ENCODE peak calls at places on chromosomes 6 and 20, in ten cellular contexts. One of them, this sample, is unnamed. For H3K4me1, the result is how much of the 10 kb centered on the place peaks cover.

GRCh38 chr20:29878281-29878741 is 1379.2 kb upstream of the DEFB115 start:
- DNase-seq in GM23248: peak
- DNase-seq in MM.1S: no peak
- DNase-seq in heart right ventricle: no peak
- DNase-seq in CD8-positive, alpha-beta memory T cell: no peak
- DNase-seq in SJSA1: no peak
- DNase-seq in SK-N-SH: peak
- DNase-seq in ascending aorta: no peak
- DNase-seq in right lobe of liver: peak
- DNase-seq in naive thymus-derived CD4-positive, alpha-beta T cell: no peak
- DNase-seq in this sample: no peak

GRCh38 chr6:43716099-43716498 is 28.5 kb upstream of the MRPS18A start:
- DNase-seq in GM23248: no peak
- DNase-seq in MM.1S: no peak
- DNase-seq in heart right ventricle: no peak
- DNase-seq in CD8-positive, alpha-beta memory T cell: no peak
- DNase-seq in SJSA1: no peak
- DNase-seq in SK-N-SH: peak
- DNase-seq in ascending aorta: no peak
- DNase-seq in right lobe of liver: no peak
- DNase-seq in naive thymus-derived CD4-positive, alpha-beta T cell: no peak
- DNase-seq in this sample: no peak

GRCh38 chr6:121657972-121658371 is 222.5 kb downstream of the GJA1 start:
- DNase-seq in GM23248: no peak
- DNase-seq in MM.1S: no peak
- DNase-seq in heart right ventricle: no peak
- DNase-seq in CD8-positive, alpha-beta memory T cell: no peak
- DNase-seq in SJSA1: no peak
- DNase-seq in SK-N-SH: no peak
- DNase-seq in ascending aorta: no peak
- DNase-seq in right lobe of liver: no peak
- DNase-seq in naive thymus-derived CD4-positive, alpha-beta T cell: no peak
- DNase-seq in this sample: no peak

GRCh38 chr6:73823046-73823735 is 127.2 kb downstream of the CD109 start:
- DNase-seq in GM23248: no peak
- DNase-seq in MM.1S: no peak
- DNase-seq in heart right ventricle: no peak
- DNase-seq in CD8-positive, alpha-beta memory T cell: no peak
- DNase-seq in SJSA1: no peak
- DNase-seq in SK-N-SH: no peak
- DNase-seq in ascending aorta: no peak
- DNase-seq in right lobe of liver: no peak
- DNase-seq in naive thymus-derived CD4-positive, alpha-beta T cell: no peak
- DNase-seq in this sample: no peak

GRCh38 chr20:41618807-41619294 is 674 bp upstream of the CHD6 start:
- DNase-seq in GM23248: peak
- DNase-seq in MM.1S: no peak
- DNase-seq in heart right ventricle: no peak
- DNase-seq in CD8-positive, alpha-beta memory T cell: no peak
- DNase-seq in SJSA1: no peak
- DNase-seq in SK-N-SH: no peak
- DNase-seq in ascending aorta: no peak
- DNase-seq in right lobe of liver: no peak
- DNase-seq in naive thymus-derived CD4-positive, alpha-beta T cell: no peak
- DNase-seq in this sample: no peak

GRCh38 chr20:53557157-53557556 is 36.5 kb downstream of the ZNF217 start:
- DNase-seq in GM23248: no peak
- DNase-seq in MM.1S: no peak
- DNase-seq in heart right ventricle: no peak
- DNase-seq in CD8-positive, alpha-beta memory T cell: no peak
- DNase-seq in SJSA1: no peak
- DNase-seq in SK-N-SH: no peak
- DNase-seq in ascending aorta: no peak
- DNase-seq in right lobe of liver: no peak
- DNase-seq in naive thymus-derived CD4-positive, alpha-beta T cell: no peak
- DNase-seq in this sample: no peak

GRCh38 chr6:32662099-32662498 is 4.4 kb downstream of the HLA-DQB1 start:
- DNase-seq in GM23248: no peak
- DNase-seq in MM.1S: no peak
- DNase-seq in heart right ventricle: no peak
- DNase-seq in CD8-positive, alpha-beta memory T cell: no peak
- DNase-seq in SJSA1: no peak
- DNase-seq in SK-N-SH: no peak
- DNase-seq in ascending aorta: no peak
- DNase-seq in right lobe of liver: no peak
- DNase-seq in naive thymus-derived CD4-positive, alpha-beta T cell: no peak
- DNase-seq in this sample: no peak

GRCh38 chr6:41371461-41371991 is 36.1 kb downstream of the NCR2 start:
- DNase-seq in GM23248: peak
- DNase-seq in MM.1S: no peak
- DNase-seq in heart right ventricle: peak
- DNase-seq in CD8-positive, alpha-beta memory T cell: no peak
- DNase-seq in SJSA1: no peak
- DNase-seq in SK-N-SH: peak
- DNase-seq in ascending aorta: no peak
- DNase-seq in right lobe of liver: no peak
- DNase-seq in naive thymus-derived CD4-positive, alpha-beta T cell: no peak
- DNase-seq in this sample: no peak

GRCh38 chr6:3291987-3292386 is 33.2 kb downstream of the PSMG4 start:
- DNase-seq in GM23248: no peak
- DNase-seq in MM.1S: no peak
- DNase-seq in heart right ventricle: no peak
- DNase-seq in CD8-positive, alpha-beta memory T cell: no peak
- DNase-seq in SJSA1: no peak
- DNase-seq in SK-N-SH: no peak
- DNase-seq in ascending aorta: no peak
- DNase-seq in right lobe of liver: peak
- DNase-seq in naive thymus-derived CD4-positive, alpha-beta T cell: no peak
- DNase-seq in this sample: no peak

GRCh38 chr6:3710403-3710802 is 41.1 kb downstream of the PXDC1 start:
- DNase-seq in GM23248: no peak
- DNase-seq in MM.1S: no peak
- DNase-seq in heart right ventricle: no peak
- DNase-seq in CD8-positive, alpha-beta memory T cell: no peak
- DNase-seq in SJSA1: no peak
- DNase-seq in SK-N-SH: no peak
- DNase-seq in ascending aorta: no peak
- DNase-seq in right lobe of liver: no peak
- DNase-seq in naive thymus-derived CD4-positive, alpha-beta T cell: no peak
- DNase-seq in this sample: no peak

GRCh38 chr6:142384455-142385332 is 82.9 kb downstream of the ADGRG6 start:
- DNase-seq in GM23248: peak
- DNase-seq in MM.1S: no peak
- DNase-seq in heart right ventricle: no peak
- DNase-seq in CD8-positive, alpha-beta memory T cell: no peak
- DNase-seq in SJSA1: no peak
- DNase-seq in SK-N-SH: no peak
- DNase-seq in ascending aorta: no peak
- DNase-seq in right lobe of liver: no peak
- DNase-seq in naive thymus-derived CD4-positive, alpha-beta T cell: no peak
- DNase-seq in this sample: no peak

GRCh38 chr6:168162366-168162765 is 83.4 kb upstream of the FRMD1 start:
- DNase-seq in GM23248: no peak
- DNase-seq in MM.1S: no peak
- DNase-seq in heart right ventricle: no peak
- DNase-seq in CD8-positive, alpha-beta memory T cell: no peak
- DNase-seq in SJSA1: no peak
- DNase-seq in SK-N-SH: no peak
- DNase-seq in ascending aorta: no peak
- DNase-seq in right lobe of liver: no peak
- DNase-seq in naive thymus-derived CD4-positive, alpha-beta T cell: no peak
- DNase-seq in this sample: no peak

GRCh38 chr6:54041239-54041638 is 70.0 kb upstream of the MLIP start:
- DNase-seq in GM23248: no peak
- DNase-seq in MM.1S: no peak
- DNase-seq in heart right ventricle: no peak
- DNase-seq in CD8-positive, alpha-beta memory T cell: no peak
- DNase-seq in SJSA1: no peak
- DNase-seq in SK-N-SH: no peak
- DNase-seq in ascending aorta: no peak
- DNase-seq in right lobe of liver: no peak
- DNase-seq in naive thymus-derived CD4-positive, alpha-beta T cell: no peak
- DNase-seq in this sample: no peak

GRCh38 chr20:51014797-51015722 is 7.8 kb downstream of the KCNG1 start:
- DNase-seq in GM23248: peak
- DNase-seq in MM.1S: no peak
- DNase-seq in heart right ventricle: peak
- DNase-seq in CD8-positive, alpha-beta memory T cell: no peak
- DNase-seq in SJSA1: peak
- DNase-seq in SK-N-SH: peak
- DNase-seq in ascending aorta: no peak
- DNase-seq in right lobe of liver: no peak
- DNase-seq in naive thymus-derived CD4-positive, alpha-beta T cell: no peak
- DNase-seq in this sample: no peak

GRCh38 chr6:156876302-156876701 is 99.1 kb downstream of the ARID1B start:
- DNase-seq in GM23248: no peak
- DNase-seq in MM.1S: no peak
- DNase-seq in heart right ventricle: no peak
- DNase-seq in CD8-positive, alpha-beta memory T cell: no peak
- DNase-seq in SJSA1: no peak
- DNase-seq in SK-N-SH: peak
- DNase-seq in ascending aorta: no peak
- DNase-seq in right lobe of liver: no peak
- DNase-seq in naive thymus-derived CD4-positive, alpha-beta T cell: no peak
- DNase-seq in this sample: no peak

GRCh38 chr6:39495640-39496039 is 173.1 kb upstream of the KCNK16 start:
- DNase-seq in GM23248: no peak
- DNase-seq in MM.1S: no peak
- DNase-seq in heart right ventricle: no peak
- DNase-seq in CD8-positive, alpha-beta memory T cell: no peak
- DNase-seq in SJSA1: no peak
- DNase-seq in SK-N-SH: no peak
- DNase-seq in ascending aorta: no peak
- DNase-seq in right lobe of liver: no peak
- DNase-seq in naive thymus-derived CD4-positive, alpha-beta T cell: no peak
- DNase-seq in this sample: no peak

GRCh38 chr6:13472099-13472498 is 15.3 kb downstream of the GFOD1 start:
- DNase-seq in GM23248: no peak
- DNase-seq in MM.1S: no peak
- DNase-seq in heart right ventricle: no peak
- DNase-seq in CD8-positive, alpha-beta memory T cell: no peak
- DNase-seq in SJSA1: no peak
- DNase-seq in SK-N-SH: no peak
- DNase-seq in ascending aorta: no peak
- DNase-seq in right lobe of liver: no peak
- DNase-seq in naive thymus-derived CD4-positive, alpha-beta T cell: no peak
- DNase-seq in this sample: no peak

GRCh38 chr6:47595785-47596184 is 102.6 kb upstream of the ADGRF4 start:
- DNase-seq in GM23248: no peak
- DNase-seq in MM.1S: no peak
- DNase-seq in heart right ventricle: no peak
- DNase-seq in CD8-positive, alpha-beta memory T cell: no peak
- DNase-seq in SJSA1: no peak
- DNase-seq in SK-N-SH: no peak
- DNase-seq in ascending aorta: no peak
- DNase-seq in right lobe of liver: no peak
- DNase-seq in naive thymus-derived CD4-positive, alpha-beta T cell: no peak
- DNase-seq in this sample: no peak

GRCh38 chr6:109760208-109760607 is 69.1 kb downstream of the FIG4 start:
- DNase-seq in GM23248: no peak
- DNase-seq in MM.1S: no peak
- DNase-seq in heart right ventricle: no peak
- DNase-seq in CD8-positive, alpha-beta memory T cell: no peak
- DNase-seq in SJSA1: no peak
- DNase-seq in SK-N-SH: no peak
- DNase-seq in ascending aorta: no peak
- DNase-seq in right lobe of liver: no peak
- DNase-seq in naive thymus-derived CD4-positive, alpha-beta T cell: no peak
- DNase-seq in this sample: no peak

GRCh38 chr6:89934685-89935366 is 40.6 kb downstream of the GJA10 start:
- DNase-seq in GM23248: no peak
- DNase-seq in MM.1S: no peak
- DNase-seq in heart right ventricle: no peak
- DNase-seq in CD8-positive, alpha-beta memory T cell: no peak
- DNase-seq in SJSA1: no peak
- DNase-seq in SK-N-SH: peak
- DNase-seq in ascending aorta: no peak
- DNase-seq in right lobe of liver: no peak
- DNase-seq in naive thymus-derived CD4-positive, alpha-beta T cell: no peak
- DNase-seq in this sample: no peak

GRCh38 chr6:143405381-143406154 is 44.9 kb downstream of the ADAT2 start:
- DNase-seq in GM23248: peak
- DNase-seq in MM.1S: no peak
- DNase-seq in heart right ventricle: no peak
- DNase-seq in CD8-positive, alpha-beta memory T cell: no peak
- DNase-seq in SJSA1: no peak
- DNase-seq in SK-N-SH: no peak
- DNase-seq in ascending aorta: no peak
- DNase-seq in right lobe of liver: no peak
- DNase-seq in naive thymus-derived CD4-positive, alpha-beta T cell: no peak
- DNase-seq in this sample: no peak

GRCh38 chr20:34109442-34109841 is 2.6 kb downstream of the EIF2S2 start:
- DNase-seq in GM23248: no peak
- DNase-seq in MM.1S: no peak
- DNase-seq in heart right ventricle: no peak
- DNase-seq in CD8-positive, alpha-beta memory T cell: no peak
- DNase-seq in SJSA1: no peak
- DNase-seq in SK-N-SH: no peak
- DNase-seq in ascending aorta: no peak
- DNase-seq in right lobe of liver: no peak
- DNase-seq in naive thymus-derived CD4-positive, alpha-beta T cell: no peak
- DNase-seq in this sample: no peak
- H3K4me1 ChIP-seq in GM23248: under half
- H3K4me1 ChIP-seq in MM.1S: under half
- H3K4me1 ChIP-seq in heart right ventricle: under half
- H3K4me1 ChIP-seq in CD8-positive, alpha-beta memory T cell: half or more
- H3K4me1 ChIP-seq in SJSA1: under half
- H3K4me1 ChIP-seq in SK-N-SH: under half
- H3K4me1 ChIP-seq in ascending aorta: under half
- H3K4me1 ChIP-seq in right lobe of liver: under half
- H3K4me1 ChIP-seq in naive thymus-derived CD4-positive, alpha-beta T cell: under half
- H3K4me1 ChIP-seq in this sample: half or more

GRCh38 chr6:24874776-24875175 is 61.0 kb downstream of the RIPOR2 start:
- DNase-seq in GM23248: no peak
- DNase-seq in MM.1S: no peak
- DNase-seq in heart right ventricle: no peak
- DNase-seq in CD8-positive, alpha-beta memory T cell: no peak
- DNase-seq in SJSA1: no peak
- DNase-seq in SK-N-SH: peak
- DNase-seq in ascending aorta: no peak
- DNase-seq in right lobe of liver: no peak
- DNase-seq in naive thymus-derived CD4-positive, alpha-beta T cell: no peak
- DNase-seq in this sample: no peak
- H3K4me1 ChIP-seq in GM23248: under half
- H3K4me1 ChIP-seq in MM.1S: under half
- H3K4me1 ChIP-seq in heart right ventricle: under half
- H3K4me1 ChIP-seq in CD8-positive, alpha-beta memory T cell: half or more
- H3K4me1 ChIP-seq in SJSA1: under half
- H3K4me1 ChIP-seq in SK-N-SH: under half
- H3K4me1 ChIP-seq in ascending aorta: under half
- H3K4me1 ChIP-seq in right lobe of liver: under half
- H3K4me1 ChIP-seq in naive thymus-derived CD4-positive, alpha-beta T cell: under half
- H3K4me1 ChIP-seq in this sample: half or more

GRCh38 chr20:58310291-58310782 is 822 bp downstream of the RAB22A start:
- DNase-seq in GM23248: peak
- DNase-seq in MM.1S: peak
- DNase-seq in heart right ventricle: no peak
- DNase-seq in CD8-positive, alpha-beta memory T cell: peak
- DNase-seq in SJSA1: peak
- DNase-seq in SK-N-SH: no peak
- DNase-seq in ascending aorta: no peak
- DNase-seq in right lobe of liver: no peak
- DNase-seq in naive thymus-derived CD4-positive, alpha-beta T cell: no peak
- DNase-seq in this sample: peak
- H3K4me1 ChIP-seq in GM23248: under half
- H3K4me1 ChIP-seq in MM.1S: under half
- H3K4me1 ChIP-seq in heart right ventricle: under half
- H3K4me1 ChIP-seq in CD8-positive, alpha-beta memory T cell: half or more
- H3K4me1 ChIP-seq in SJSA1: under half
- H3K4me1 ChIP-seq in SK-N-SH: under half
- H3K4me1 ChIP-seq in ascending aorta: under half
- H3K4me1 ChIP-seq in right lobe of liver: under half
- H3K4me1 ChIP-seq in naive thymus-derived CD4-positive, alpha-beta T cell: under half
- H3K4me1 ChIP-seq in this sample: half or more

GRCh38 chr20:39025883-39026282 is 63.7 kb downstream of the DHX35 start:
- DNase-seq in GM23248: no peak
- DNase-seq in MM.1S: no peak
- DNase-seq in heart right ventricle: no peak
- DNase-seq in CD8-positive, alpha-beta memory T cell: no peak
- DNase-seq in SJSA1: no peak
- DNase-seq in SK-N-SH: no peak
- DNase-seq in ascending aorta: no peak
- DNase-seq in right lobe of liver: no peak
- DNase-seq in naive thymus-derived CD4-positive, alpha-beta T cell: no peak
- DNase-seq in this sample: peak
- H3K4me1 ChIP-seq in GM23248: under half
- H3K4me1 ChIP-seq in MM.1S: under half
- H3K4me1 ChIP-seq in heart right ventricle: under half
- H3K4me1 ChIP-seq in CD8-positive, alpha-beta memory T cell: under half
- H3K4me1 ChIP-seq in SJSA1: under half
- H3K4me1 ChIP-seq in SK-N-SH: under half
- H3K4me1 ChIP-seq in ascending aorta: under half
- H3K4me1 ChIP-seq in right lobe of liver: under half
- H3K4me1 ChIP-seq in naive thymus-derived CD4-positive, alpha-beta T cell: under half
- H3K4me1 ChIP-seq in this sample: under half

This sample was measured in CD4-positive, alpha-beta memory T cell.